ENCODE peak calls at places on chromosome 5, in seven cellular contexts. One of them, this sample, is unnamed.

GRCh38 chr5:19891658-19892057 is 96.3 kb downstream of the CDH18 start:
- DNase-seq in spleen: no peak
- DNase-seq in astrocyte of the spinal cord: peak
- DNase-seq in K562: no peak
- DNase-seq in epithelial cell of proximal tubule: no peak
- DNase-seq in foreskin fibroblast: peak
- DNase-seq in stomach: no peak
- DNase-seq in this sample: no peak

GRCh38 chr5:74541381-74541781 is 99.1 kb downstream of the ENC1 start:
- DNase-seq in spleen: no peak
- DNase-seq in astrocyte of the spinal cord: no peak
- DNase-seq in K562: no peak
- DNase-seq in epithelial cell of proximal tubule: no peak
- DNase-seq in foreskin fibroblast: peak
- DNase-seq in stomach: no peak
- DNase-seq in this sample: no peak

GRCh38 chr5:160287378-160288051 is 24.8 kb downstream of the CCNJL start:
- DNase-seq in spleen: peak
- DNase-seq in astrocyte of the spinal cord: peak
- DNase-seq in K562: no peak
- DNase-seq in epithelial cell of proximal tubule: no peak
- DNase-seq in foreskin fibroblast: no peak
- DNase-seq in stomach: peak
- DNase-seq in this sample: peak

GRCh38 chr5:110441035-110441434 is 285.4 kb downstream of the TMEM232 start:
- DNase-seq in spleen: no peak
- DNase-seq in astrocyte of the spinal cord: peak
- DNase-seq in K562: no peak
- DNase-seq in epithelial cell of proximal tubule: peak
- DNase-seq in foreskin fibroblast: no peak
- DNase-seq in stomach: no peak
- DNase-seq in this sample: peak

GRCh38 chr5:107542831-107543231 is 127.9 kb downstream of the EFNA5 start:
- DNase-seq in spleen: no peak
- DNase-seq in astrocyte of the spinal cord: peak
- DNase-seq in K562: no peak
- DNase-seq in epithelial cell of proximal tubule: no peak
- DNase-seq in foreskin fibroblast: peak
- DNase-seq in stomach: peak
- DNase-seq in this sample: no peak

GRCh38 chr5:6652025-6652424 is 18.8 kb downstream of the SRD5A1 start:
- DNase-seq in spleen: no peak
- DNase-seq in astrocyte of the spinal cord: no peak
- DNase-seq in K562: no peak
- DNase-seq in epithelial cell of proximal tubule: no peak
- DNase-seq in foreskin fibroblast: no peak
- DNase-seq in stomach: no peak
- DNase-seq in this sample: no peak

GRCh38 chr5:43409809-43410271 is 2.4 kb downstream of the CCL28 start:
- DNase-seq in spleen: no peak
- DNase-seq in astrocyte of the spinal cord: no peak
- DNase-seq in K562: no peak
- DNase-seq in epithelial cell of proximal tubule: no peak
- DNase-seq in foreskin fibroblast: no peak
- DNase-seq in stomach: peak
- DNase-seq in this sample: no peak

GRCh38 chr5:155728146-155728856 is 598.7 kb upstream of the SGCD start:
- DNase-seq in spleen: peak
- DNase-seq in astrocyte of the spinal cord: peak
- DNase-seq in K562: no peak
- DNase-seq in epithelial cell of proximal tubule: no peak
- DNase-seq in foreskin fibroblast: no peak
- DNase-seq in stomach: peak
- DNase-seq in this sample: peak

GRCh38 chr5:140181002-140181483 is 6.1 kb downstream of the CYSTM1 start:
- DNase-seq in spleen: no peak
- DNase-seq in astrocyte of the spinal cord: no peak
- DNase-seq in K562: no peak
- DNase-seq in epithelial cell of proximal tubule: no peak
- DNase-seq in foreskin fibroblast: no peak
- DNase-seq in stomach: no peak
- DNase-seq in this sample: no peak

GRCh38 chr5:372911-373709 is 51.6 kb downstream of the AHRR start:
- DNase-seq in spleen: peak
- DNase-seq in astrocyte of the spinal cord: no peak
- DNase-seq in K562: no peak
- DNase-seq in epithelial cell of proximal tubule: no peak
- DNase-seq in foreskin fibroblast: no peak
- DNase-seq in stomach: peak
- DNase-seq in this sample: no peak

GRCh38 chr5:82396871-82397514 is 118.8 kb upstream of the RPS23 start:
- DNase-seq in spleen: no peak
- DNase-seq in astrocyte of the spinal cord: peak
- DNase-seq in K562: no peak
- DNase-seq in epithelial cell of proximal tubule: peak
- DNase-seq in foreskin fibroblast: peak
- DNase-seq in stomach: peak
- DNase-seq in this sample: peak

GRCh38 chr5:136020001-136020382 is 8.8 kb upstream of the TGFBI start:
- DNase-seq in spleen: no peak
- DNase-seq in astrocyte of the spinal cord: no peak
- DNase-seq in K562: no peak
- DNase-seq in epithelial cell of proximal tubule: no peak
- DNase-seq in foreskin fibroblast: no peak
- DNase-seq in stomach: no peak
- DNase-seq in this sample: no peak

GRCh38 chr5:160245506-160246100 is 16.3 kb downstream of the FABP6 start:
- DNase-seq in spleen: peak
- DNase-seq in astrocyte of the spinal cord: no peak
- DNase-seq in K562: no peak
- DNase-seq in epithelial cell of proximal tubule: no peak
- DNase-seq in foreskin fibroblast: no peak
- DNase-seq in stomach: no peak
- DNase-seq in this sample: no peak

GRCh38 chr5:158514353-158514960 is 585.3 kb downstream of the EBF1 start:
- DNase-seq in spleen: no peak
- DNase-seq in astrocyte of the spinal cord: peak
- DNase-seq in K562: no peak
- DNase-seq in epithelial cell of proximal tubule: no peak
- DNase-seq in foreskin fibroblast: peak
- DNase-seq in stomach: no peak
- DNase-seq in this sample: no peak

GRCh38 chr5:93589348-93589662 is 6.3 kb downstream of the NR2F1 start:
- DNase-seq in spleen: no peak
- DNase-seq in astrocyte of the spinal cord: no peak
- DNase-seq in K562: no peak
- DNase-seq in epithelial cell of proximal tubule: no peak
- DNase-seq in foreskin fibroblast: no peak
- DNase-seq in stomach: no peak
- DNase-seq in this sample: no peak

GRCh38 chr5:93587919-93588585 is 5.0 kb downstream of the NR2F1 start:
- DNase-seq in spleen: no peak
- DNase-seq in astrocyte of the spinal cord: peak
- DNase-seq in K562: no peak
- DNase-seq in epithelial cell of proximal tubule: no peak
- DNase-seq in foreskin fibroblast: no peak
- DNase-seq in stomach: no peak
- DNase-seq in this sample: no peak

GRCh38 chr5:93586948-93587918 is 4.2 kb downstream of the NR2F1 start:
- DNase-seq in spleen: no peak
- DNase-seq in astrocyte of the spinal cord: peak
- DNase-seq in K562: no peak
- DNase-seq in epithelial cell of proximal tubule: no peak
- DNase-seq in foreskin fibroblast: no peak
- DNase-seq in stomach: no peak
- DNase-seq in this sample: no peak

GRCh38 chr5:93589812-93590215 is 6.8 kb downstream of the NR2F1 start:
- DNase-seq in spleen: no peak
- DNase-seq in astrocyte of the spinal cord: peak
- DNase-seq in K562: no peak
- DNase-seq in epithelial cell of proximal tubule: no peak
- DNase-seq in foreskin fibroblast: no peak
- DNase-seq in stomach: no peak
- DNase-seq in this sample: no peak

GRCh38 chr5:93588586-93589347 is 5.7 kb downstream of the NR2F1 start:
- DNase-seq in spleen: no peak
- DNase-seq in astrocyte of the spinal cord: peak
- DNase-seq in K562: no peak
- DNase-seq in epithelial cell of proximal tubule: no peak
- DNase-seq in foreskin fibroblast: no peak
- DNase-seq in stomach: no peak
- DNase-seq in this sample: no peak
- H3K4me3 ChIP-seq in spleen: no peak
- H3K4me3 ChIP-seq in astrocyte of the spinal cord: peak
- H3K4me3 ChIP-seq in K562: no peak
- H3K4me3 ChIP-seq in epithelial cell of proximal tubule: peak
- H3K4me3 ChIP-seq in foreskin fibroblast: peak
- H3K4me3 ChIP-seq in stomach: peak
- H3K4me3 ChIP-seq in this sample: peak

GRCh38 chr5:16372493-16372892 is 93.1 kb downstream of the ZNF622 start:
- DNase-seq in spleen: no peak
- DNase-seq in astrocyte of the spinal cord: no peak
- DNase-seq in K562: no peak
- DNase-seq in epithelial cell of proximal tubule: no peak
- DNase-seq in foreskin fibroblast: no peak
- DNase-seq in stomach: no peak
- DNase-seq in this sample: no peak
- TF ChIP-seq CTCF in spleen: no peak
- TF ChIP-seq CTCF in astrocyte of the spinal cord: no peak
- TF ChIP-seq CTCF in K562: no peak
- TF ChIP-seq CTCF in epithelial cell of proximal tubule: no peak
- TF ChIP-seq CTCF in foreskin fibroblast: no peak
- TF ChIP-seq CTCF in stomach: no peak
- TF ChIP-seq CTCF in this sample: no peak

GRCh38 chr5:58922392-58923171 is 339.7 kb downstream of the RAB3C start:
- DNase-seq in spleen: peak
- DNase-seq in astrocyte of the spinal cord: peak
- DNase-seq in K562: no peak
- DNase-seq in epithelial cell of proximal tubule: no peak
- DNase-seq in foreskin fibroblast: no peak
- DNase-seq in stomach: peak
- DNase-seq in this sample: no peak
- H3K4me3 ChIP-seq in spleen: no peak
- H3K4me3 ChIP-seq in astrocyte of the spinal cord: no peak
- H3K4me3 ChIP-seq in K562: no peak
- H3K4me3 ChIP-seq in epithelial cell of proximal tubule: no peak
- H3K4me3 ChIP-seq in foreskin fibroblast: no peak
- H3K4me3 ChIP-seq in stomach: no peak
- H3K4me3 ChIP-seq in this sample: no peak

GRCh38 chr5:52063186-52063585 is 679.9 kb downstream of the ISL1 start:
- DNase-seq in spleen: no peak
- DNase-seq in astrocyte of the spinal cord: no peak
- DNase-seq in K562: no peak
- DNase-seq in epithelial cell of proximal tubule: no peak
- DNase-seq in foreskin fibroblast: no peak
- DNase-seq in stomach: no peak
- DNase-seq in this sample: no peak
- TF ChIP-seq CTCF in spleen: no peak
- TF ChIP-seq CTCF in astrocyte of the spinal cord: no peak
- TF ChIP-seq CTCF in K562: no peak
- TF ChIP-seq CTCF in epithelial cell of proximal tubule: no peak
- TF ChIP-seq CTCF in foreskin fibroblast: no peak
- TF ChIP-seq CTCF in stomach: no peak
- TF ChIP-seq CTCF in this sample: no peak

GRCh38 chr5:138140268-138140667 is 1.0 kb upstream of the NME5 start:
- DNase-seq in spleen: no peak
- DNase-seq in astrocyte of the spinal cord: no peak
- DNase-seq in K562: no peak
- DNase-seq in epithelial cell of proximal tubule: no peak
- DNase-seq in foreskin fibroblast: no peak
- DNase-seq in stomach: no peak
- DNase-seq in this sample: no peak

GRCh38 chr5:138141734-138142133 is 2.5 kb upstream of the NME5 start:
- DNase-seq in spleen: no peak
- DNase-seq in astrocyte of the spinal cord: no peak
- DNase-seq in K562: no peak
- DNase-seq in epithelial cell of proximal tubule: no peak
- DNase-seq in foreskin fibroblast: no peak
- DNase-seq in stomach: no peak
- DNase-seq in this sample: no peak

GRCh38 chr5:138138949-138139775 is at the start of gene NME5:
- DNase-seq in spleen: peak
- DNase-seq in astrocyte of the spinal cord: peak
- DNase-seq in K562: no peak
- DNase-seq in epithelial cell of proximal tubule: peak
- DNase-seq in foreskin fibroblast: peak
- DNase-seq in stomach: peak
- DNase-seq in this sample: peak

DNA sequence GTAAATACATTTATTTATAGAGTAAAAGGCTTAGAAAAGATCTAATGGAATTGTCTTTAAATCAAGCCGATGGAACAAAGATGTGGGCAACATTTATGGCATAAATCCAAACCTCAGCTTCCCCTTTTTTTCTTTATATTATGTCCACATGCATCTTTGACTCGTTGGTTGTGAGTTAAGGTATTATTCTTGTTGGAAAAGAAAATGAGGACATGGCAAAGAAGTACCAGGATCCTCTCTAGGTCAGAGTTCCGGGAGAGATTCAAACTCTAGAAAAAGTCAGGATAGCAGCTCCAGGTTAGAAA is 500 bp upstream of the NME5 start:
- DNase-seq in spleen: no peak
- DNase-seq in astrocyte of the spinal cord: no peak
- DNase-seq in K562: no peak
- DNase-seq in epithelial cell of proximal tubule: no peak
- DNase-seq in foreskin fibroblast: no peak
- DNase-seq in stomach: no peak
- DNase-seq in this sample: no peak
- H3K4me3 ChIP-seq in spleen: no peak
- H3K4me3 ChIP-seq in astrocyte of the spinal cord: no peak
- H3K4me3 ChIP-seq in K562: no peak
- H3K4me3 ChIP-seq in epithelial cell of proximal tubule: peak
- H3K4me3 ChIP-seq in foreskin fibroblast: no peak
- H3K4me3 ChIP-seq in stomach: peak
- H3K4me3 ChIP-seq in this sample: peak